ENCODE peak calls at places on chromosome 1, in nine cellular contexts. One of them, this sample, is unnamed. For H3K9me3, the result is how much of the 10 kb centered on the place peaks cover.

GRCh38 chr1:26075421-26076144 is 8.2 kb upstream of the TRIM63 start:
- DNase-seq in stomach: peak
- DNase-seq in aorta: no peak
- DNase-seq in GM12878: no peak
- DNase-seq in left lung: no peak
- DNase-seq in right lobe of liver: peak
- DNase-seq in OCI-LY7: no peak
- DNase-seq in left ventricle myocardium inferior: peak
- DNase-seq in hepatocyte: no peak
- DNase-seq in this sample: peak

GRCh38 chr1:107326823-107327445 is 186.1 kb downstream of the NTNG1 start:
- DNase-seq in stomach: no peak
- DNase-seq in left ventricle myocardium inferior: no peak
- DNase-seq in right lobe of liver: no peak
- DNase-seq in left lung: no peak
- DNase-seq in OCI-LY7: peak
- DNase-seq in GM12878: no peak
- DNase-seq in hepatocyte: no peak
- DNase-seq in aorta: no peak
- DNase-seq in this sample: no peak

GRCh38 chr1:162753001-162753658 is 37.4 kb upstream of the HSD17B7 start:
- DNase-seq in left ventricle myocardium inferior: no peak
- DNase-seq in hepatocyte: no peak
- DNase-seq in OCI-LY7: no peak
- DNase-seq in stomach: no peak
- DNase-seq in aorta: no peak
- DNase-seq in left lung: no peak
- DNase-seq in GM12878: no peak
- DNase-seq in right lobe of liver: no peak
- DNase-seq in this sample: no peak

GRCh38 chr1:26602378-26602959 is 72.9 kb downstream of the RPS6KA1 start:
- DNase-seq in left lung: no peak
- DNase-seq in GM12878: no peak
- DNase-seq in right lobe of liver: no peak
- DNase-seq in hepatocyte: peak
- DNase-seq in aorta: no peak
- DNase-seq in OCI-LY7: peak
- DNase-seq in left ventricle myocardium inferior: no peak
- DNase-seq in stomach: no peak
- DNase-seq in this sample: peak

GRCh38 chr1:112673589-112674439 is 645 bp upstream of the MOV10 start:
- DNase-seq in OCI-LY7: peak
- DNase-seq in aorta: peak
- DNase-seq in right lobe of liver: no peak
- DNase-seq in GM12878: no peak
- DNase-seq in stomach: no peak
- DNase-seq in left ventricle myocardium inferior: no peak
- DNase-seq in hepatocyte: peak
- DNase-seq in left lung: no peak
- DNase-seq in this sample: peak

GRCh38 chr1:29673669-29674624 is 437.6 kb downstream of the PTPRU start:
- DNase-seq in left lung: no peak
- DNase-seq in OCI-LY7: no peak
- DNase-seq in aorta: no peak
- DNase-seq in right lobe of liver: no peak
- DNase-seq in stomach: peak
- DNase-seq in left ventricle myocardium inferior: no peak
- DNase-seq in GM12878: no peak
- DNase-seq in hepatocyte: no peak
- DNase-seq in this sample: no peak

GRCh38 chr1:88943221-88943620 is 49.2 kb downstream of the KYAT3 start:
- DNase-seq in right lobe of liver: no peak
- DNase-seq in aorta: no peak
- DNase-seq in OCI-LY7: no peak
- DNase-seq in left ventricle myocardium inferior: no peak
- DNase-seq in hepatocyte: no peak
- DNase-seq in stomach: no peak
- DNase-seq in GM12878: no peak
- DNase-seq in left lung: no peak
- DNase-seq in this sample: no peak

GRCh38 chr1:7222616-7223015 is 437.4 kb downstream of the CAMTA1 start:
- DNase-seq in right lobe of liver: no peak
- DNase-seq in OCI-LY7: no peak
- DNase-seq in left ventricle myocardium inferior: no peak
- DNase-seq in left lung: peak
- DNase-seq in stomach: no peak
- DNase-seq in GM12878: no peak
- DNase-seq in aorta: no peak
- DNase-seq in hepatocyte: no peak
- DNase-seq in this sample: no peak

GRCh38 chr1:159949891-159950480 is 4.1 kb downstream of the SLAMF9 start:
- DNase-seq in left lung: no peak
- DNase-seq in left ventricle myocardium inferior: no peak
- DNase-seq in hepatocyte: no peak
- DNase-seq in OCI-LY7: no peak
- DNase-seq in stomach: peak
- DNase-seq in right lobe of liver: no peak
- DNase-seq in aorta: no peak
- DNase-seq in GM12878: no peak
- DNase-seq in this sample: no peak

GRCh38 chr1:166184897-166185296 is 18.1 kb upstream of the FAM78B start:
- DNase-seq in hepatocyte: no peak
- DNase-seq in stomach: no peak
- DNase-seq in OCI-LY7: no peak
- DNase-seq in GM12878: no peak
- DNase-seq in right lobe of liver: no peak
- DNase-seq in aorta: no peak
- DNase-seq in left lung: no peak
- DNase-seq in left ventricle myocardium inferior: no peak
- DNase-seq in this sample: no peak

GRCh38 chr1:39679821-39680220 is 7.9 kb upstream of the NT5C1A start:
- DNase-seq in left lung: no peak
- DNase-seq in hepatocyte: no peak
- DNase-seq in OCI-LY7: no peak
- DNase-seq in aorta: no peak
- DNase-seq in left ventricle myocardium inferior: no peak
- DNase-seq in right lobe of liver: no peak
- DNase-seq in GM12878: no peak
- DNase-seq in stomach: no peak
- DNase-seq in this sample: no peak

GRCh38 chr1:170929835-170930554 is 5.3 kb upstream of the MROH9 start:
- DNase-seq in left ventricle myocardium inferior: no peak
- DNase-seq in OCI-LY7: peak
- DNase-seq in stomach: no peak
- DNase-seq in right lobe of liver: no peak
- DNase-seq in hepatocyte: peak
- DNase-seq in left lung: no peak
- DNase-seq in aorta: no peak
- DNase-seq in GM12878: peak
- DNase-seq in this sample: peak

GRCh38 chr1:2412773-2413494 is 570 bp upstream of the PEX10 start:
- DNase-seq in left lung: no peak
- DNase-seq in GM12878: no peak
- DNase-seq in OCI-LY7: peak
- DNase-seq in left ventricle myocardium inferior: no peak
- DNase-seq in hepatocyte: peak
- DNase-seq in right lobe of liver: peak
- DNase-seq in stomach: no peak
- DNase-seq in aorta: no peak
- DNase-seq in this sample: no peak

GRCh38 chr1:200628223-200628868 is 7.8 kb upstream of the KIF14 start:
- DNase-seq in OCI-LY7: peak
- DNase-seq in hepatocyte: no peak
- DNase-seq in aorta: no peak
- DNase-seq in left ventricle myocardium inferior: no peak
- DNase-seq in GM12878: peak
- DNase-seq in right lobe of liver: no peak
- DNase-seq in stomach: no peak
- DNase-seq in left lung: no peak
- DNase-seq in this sample: peak

GRCh38 chr1:45864124-45864721 is 60.8 kb downstream of the MAST2 start:
- DNase-seq in left ventricle myocardium inferior: no peak
- DNase-seq in OCI-LY7: no peak
- DNase-seq in aorta: no peak
- DNase-seq in stomach: no peak
- DNase-seq in left lung: no peak
- DNase-seq in right lobe of liver: no peak
- DNase-seq in hepatocyte: no peak
- DNase-seq in GM12878: no peak
- DNase-seq in this sample: no peak

GRCh38 chr1:24111264-24111997 is 504 bp downstream of the MYOM3 start:
- DNase-seq in aorta: peak
- DNase-seq in OCI-LY7: no peak
- DNase-seq in hepatocyte: no peak
- DNase-seq in right lobe of liver: no peak
- DNase-seq in GM12878: no peak
- DNase-seq in stomach: no peak
- DNase-seq in left lung: no peak
- DNase-seq in left ventricle myocardium inferior: peak
- DNase-seq in this sample: no peak

GRCh38 chr1:26171084-26172072 is at the start of gene ZNF593OS:
- DNase-seq in left ventricle myocardium inferior: no peak
- DNase-seq in OCI-LY7: no peak
- DNase-seq in right lobe of liver: no peak
- DNase-seq in left lung: peak
- DNase-seq in GM12878: no peak
- DNase-seq in aorta: no peak
- DNase-seq in stomach: no peak
- DNase-seq in hepatocyte: peak
- DNase-seq in this sample: no peak

GRCh38 chr1:36148821-36149236 is 457 bp downstream of the TRAPPC3 start:
- DNase-seq in stomach: no peak
- DNase-seq in GM12878: no peak
- DNase-seq in aorta: no peak
- DNase-seq in left ventricle myocardium inferior: no peak
- DNase-seq in left lung: no peak
- DNase-seq in right lobe of liver: no peak
- DNase-seq in hepatocyte: no peak
- DNase-seq in OCI-LY7: no peak
- DNase-seq in this sample: no peak
- H3K4me3 ChIP-seq in stomach: peak
- H3K4me3 ChIP-seq in GM12878: peak
- H3K4me3 ChIP-seq in aorta: peak
- H3K4me3 ChIP-seq in left ventricle myocardium inferior: peak
- H3K4me3 ChIP-seq in left lung: peak
- H3K4me3 ChIP-seq in right lobe of liver: peak
- H3K4me3 ChIP-seq in hepatocyte: peak
- H3K4me3 ChIP-seq in OCI-LY7: peak
- H3K4me3 ChIP-seq in this sample: peak

DNA sequence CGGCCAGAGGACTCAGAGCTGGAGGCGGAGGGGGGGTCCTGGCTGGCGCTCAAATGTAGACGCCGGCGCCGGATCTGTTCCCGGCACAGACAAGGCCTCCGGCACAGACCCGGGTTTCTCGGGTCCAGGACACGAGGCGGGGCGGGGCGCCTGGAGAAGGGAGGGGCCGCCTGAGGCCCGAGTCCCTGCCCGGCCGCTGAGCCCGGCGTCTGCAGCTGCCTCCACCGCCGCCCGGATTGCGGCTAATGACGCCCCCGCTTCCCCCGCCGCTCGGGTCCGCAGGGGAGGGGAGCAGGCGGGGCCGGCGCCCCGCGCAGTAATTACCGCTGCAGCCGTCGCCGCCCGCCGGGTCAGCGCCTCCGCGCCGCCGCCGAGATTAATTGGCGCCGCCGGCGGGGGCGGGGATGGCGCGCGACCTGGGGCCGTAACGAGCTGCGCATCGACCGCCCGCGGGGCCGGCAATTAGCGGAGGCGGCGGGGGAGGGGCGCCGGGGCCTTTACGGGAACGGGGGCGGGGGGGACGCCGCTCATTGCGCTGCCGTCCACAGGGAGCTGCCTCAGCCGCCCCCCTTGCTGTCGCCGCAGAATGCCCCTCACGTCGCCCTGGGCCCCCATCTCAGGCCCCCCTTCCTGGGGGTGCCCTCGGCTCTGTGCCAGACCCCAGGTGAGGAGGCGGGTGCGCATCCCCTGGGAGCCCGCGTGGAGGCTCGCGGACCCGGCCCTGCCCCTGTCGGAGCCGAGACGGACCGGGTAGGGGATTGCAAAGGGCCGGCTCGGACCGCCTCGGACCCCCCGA is 17.3 kb downstream of the NOC2L start:
- DNase-seq in stomach: peak
- DNase-seq in left lung: peak
- DNase-seq in aorta: peak
- DNase-seq in OCI-LY7: no peak
- DNase-seq in left ventricle myocardium inferior: peak
- DNase-seq in hepatocyte: peak
- DNase-seq in GM12878: no peak
- DNase-seq in right lobe of liver: peak
- DNase-seq in this sample: no peak
- H3K27ac ChIP-seq in stomach: peak
- H3K27ac ChIP-seq in left lung: no peak
- H3K27ac ChIP-seq in aorta: no peak
- H3K27ac ChIP-seq in OCI-LY7: no peak
- H3K27ac ChIP-seq in left ventricle myocardium inferior: peak
- H3K27ac ChIP-seq in hepatocyte: peak
- H3K27ac ChIP-seq in GM12878: no peak
- H3K27ac ChIP-seq in right lobe of liver: no peak
- H3K27ac ChIP-seq in this sample: no peak

GRCh38 chr1:81252471-81253160 is 548.1 kb upstream of the ADGRL2 start:
- DNase-seq in GM12878: no peak
- DNase-seq in OCI-LY7: no peak
- DNase-seq in left ventricle myocardium inferior: no peak
- DNase-seq in left lung: no peak
- DNase-seq in aorta: no peak
- DNase-seq in stomach: no peak
- DNase-seq in hepatocyte: no peak
- DNase-seq in right lobe of liver: no peak
- DNase-seq in this sample: no peak

GRCh38 chr1:81259620-81260411 is 540.9 kb upstream of the ADGRL2 start:
- DNase-seq in GM12878: no peak
- DNase-seq in OCI-LY7: no peak
- DNase-seq in stomach: no peak
- DNase-seq in left ventricle myocardium inferior: no peak
- DNase-seq in left lung: no peak
- DNase-seq in right lobe of liver: no peak
- DNase-seq in hepatocyte: no peak
- DNase-seq in aorta: no peak
- DNase-seq in this sample: no peak

GRCh38 chr1:81254068-81254467 is 546.7 kb upstream of the ADGRL2 start:
- DNase-seq in GM12878: no peak
- DNase-seq in OCI-LY7: no peak
- DNase-seq in left lung: no peak
- DNase-seq in right lobe of liver: no peak
- DNase-seq in aorta: no peak
- DNase-seq in hepatocyte: no peak
- DNase-seq in left ventricle myocardium inferior: no peak
- DNase-seq in stomach: no peak
- DNase-seq in this sample: no peak

GRCh38 chr1:81254560-81254959 is 546.2 kb upstream of the ADGRL2 start:
- DNase-seq in OCI-LY7: no peak
- DNase-seq in left lung: no peak
- DNase-seq in left ventricle myocardium inferior: no peak
- DNase-seq in stomach: no peak
- DNase-seq in aorta: no peak
- DNase-seq in hepatocyte: no peak
- DNase-seq in right lobe of liver: no peak
- DNase-seq in GM12878: no peak
- DNase-seq in this sample: no peak
- H3K9me3 ChIP-seq in OCI-LY7: under half
- H3K9me3 ChIP-seq in left lung: under half
- H3K9me3 ChIP-seq in left ventricle myocardium inferior: under half
- H3K9me3 ChIP-seq in stomach: under half
- H3K9me3 ChIP-seq in aorta: under half
- H3K9me3 ChIP-seq in hepatocyte: under half
- H3K9me3 ChIP-seq in right lobe of liver: under half
- H3K9me3 ChIP-seq in GM12878: under half
- H3K9me3 ChIP-seq in this sample: under half

GRCh38 chr1:109712321-109712864 is 342 bp downstream of the GSTM5 start:
- DNase-seq in right lobe of liver: no peak
- DNase-seq in aorta: no peak
- DNase-seq in left ventricle myocardium inferior: no peak
- DNase-seq in GM12878: no peak
- DNase-seq in hepatocyte: no peak
- DNase-seq in OCI-LY7: no peak
- DNase-seq in stomach: no peak
- DNase-seq in left lung: peak
- DNase-seq in this sample: no peak
- H3K4me3 ChIP-seq in right lobe of liver: no peak
- H3K4me3 ChIP-seq in aorta: peak
- H3K4me3 ChIP-seq in left ventricle myocardium inferior: peak
- H3K4me3 ChIP-seq in GM12878: no peak
- H3K4me3 ChIP-seq in hepatocyte: no peak
- H3K4me3 ChIP-seq in OCI-LY7: no peak
- H3K4me3 ChIP-seq in stomach: peak
- H3K4me3 ChIP-seq in left lung: peak
- H3K4me3 ChIP-seq in this sample: no peak

This sample was measured in CD4-positive, CD25-positive, alpha-beta regulatory T cell.